ENCODE peak calls at places on chromosomes 16 and 17, in five cellular contexts. G, B, R, U and C are unnamed samples.
A peak's percentile ranks its signal among the peaks of the same experiment; 100 is the strongest.

GRCh38 chr17:32596206-32596605 is 109.4 kb downstream of the CDK5R1 start:
- DNase-seq in U (peak; percentile 69), R (no peak), B (no peak), G (no peak), C (no peak)

GRCh38 chr17:14838567-14838966 is 426.6 kb downstream of the PMP22 start:
- DNase-seq in B (no peak), U (no peak), G (peak; percentile 26), R (no peak), C (no peak)

GRCh38 chr16:88992351-88993005 is 15.5 kb upstream of the CBFA2T3 start:
- DNase-seq in B (no peak), G (no peak), R (no peak), U (no peak), C (no peak)

GRCh38 chr16:632486-633335 is 1.9 kb downstream of the WFIKKN1 start:
- DNase-seq in G (no peak), U (no peak), B (no peak), R (no peak), C (peak; percentile 76)

GRCh38 chr17:80899402-80900268 is 92.0 kb upstream of the CHMP6 start:
- DNase-seq in G (peak; percentile 47), B (peak; percentile 58), U (no peak), R (peak; percentile 11), C (no peak)

GRCh38 chr16:84115919-84116719 is 623 bp downstream of the MBTPS1 start:
- DNase-seq in R (no peak), U (peak; percentile 74), G (peak; percentile 52), B (peak; percentile 33), C (peak; percentile 88)

GRCh38 chr17:37570527-37571093 is 38.6 kb downstream of the SYNRG start:
- DNase-seq in G (peak; percentile 69), U (peak; percentile 25), R (peak; percentile 7), B (peak; percentile 66), C (peak; percentile 80)

GRCh38 chr17:74373838-74374606 is 6.7 kb downstream of the GPR142 start:
- DNase-seq in G (no peak), R (peak; percentile 80), B (no peak), U (peak; percentile 81), C (no peak)

GRCh38 chr17:37055511-37055910 is 106.8 kb downstream of the AATF start:
- DNase-seq in B (no peak), G (no peak), U (no peak), R (no peak), C (no peak)

GRCh38 chr17:40175928-40176327 is 1.3 kb upstream of the RAPGEFL1 start:
- DNase-seq in G (no peak), U (peak; percentile 33), R (no peak), B (no peak), C (no peak)

GRCh38 chr16:80460004-80460403 is 80.8 kb upstream of the DYNLRB2 start:
- DNase-seq in B (peak; percentile 22), G (no peak), U (no peak), R (no peak), C (no peak)

GRCh38 chr16:64907844-64908243 is 214.0 kb downstream of the CDH11 start:
- DNase-seq in G (no peak), U (no peak), B (no peak), R (no peak), C (no peak)

GRCh38 chr16:70691223-70692129 is 5.6 kb upstream of the MTSS2 start:
- DNase-seq in R (peak; percentile 77), B (peak; percentile 90), G (peak; percentile 97), U (peak; percentile 36), C (peak; percentile 97)

GRCh38 chr16:68252383-68252782 is 7.2 kb downstream of the PLA2G15 start:
- DNase-seq in G (no peak), B (no peak), R (no peak), U (no peak), C (no peak)

GRCh38 chr17:68511671-68512246 is 471 bp upstream of the PRKAR1A start:
- DNase-seq in R (peak; percentile 94), U (peak; percentile 89), G (peak; percentile 88), B (peak; percentile 77), C (peak; percentile 91)

GRCh38 chr17:39553326-39553945 is 54.3 kb downstream of the NEUROD2 start:
- DNase-seq in G (peak; percentile 83), R (no peak), U (no peak), B (peak; percentile 58), C (no peak)

GRCh38 chr17:57463103-57463885 is 207.0 kb downstream of the MSI2 start:
- DNase-seq in R (no peak), U (no peak), G (peak; percentile 27), B (peak; percentile 81), C (no peak)

GRCh38 chr17:34926661-34927060 is 34.6 kb downstream of the CCT6B start:
- DNase-seq in B (no peak), R (no peak), U (peak; percentile 62), G (no peak), C (no peak)

GRCh38 chr17:67132366-67132765 is 88.0 kb downstream of the CACNG1 start:
- DNase-seq in R (no peak), G (no peak), U (no peak), B (no peak), C (no peak)

GRCh38 chr17:33521784-33522183 is 228.7 kb upstream of the ASIC2 start:
- DNase-seq in R (peak; percentile 7), U (no peak), G (no peak), B (peak; percentile 25), C (no peak)

GRCh38 chr17:39082482-39082881 is 69.0 kb downstream of the PLXDC1 start:
- DNase-seq in U (peak; percentile 84), R (no peak), G (peak; percentile 52), B (no peak), C (no peak)

GRCh38 chr16:22843856-22844255 is 29.9 kb downstream of the HS3ST2 start:
- DNase-seq in G (peak; percentile 27), B (no peak), R (no peak), U (no peak), C (no peak)

GRCh38 chr17:79919164-79919585 is 79.9 kb upstream of the CBX4 start:
- DNase-seq in R (peak; percentile 95), U (no peak), B (peak; percentile 64), G (peak; percentile 72), C (no peak)

GRCh38 chr16:80938035-80938927 is 68.4 kb downstream of the CMC2 start:
- DNase-seq in G (peak; percentile 97), R (no peak), U (no peak), B (peak; percentile 90), C (no peak)

GRCh38 chr17:38914741-38915638 is 10.4 kb upstream of the LASP1NB start:
- DNase-seq in U (no peak), R (no peak), G (no peak), B (peak; percentile 7), C (no peak)

GRCh38 chr16:4701791-4702465 is 8.6 kb downstream of the NUDT16L1 start:
- DNase-seq in R (no peak), U (no peak), B (no peak), G (no peak), C (no peak)

GRCh38 chr17:47959825-47960655 is 2.4 kb upstream of the PRR15L start:
- DNase-seq in G (no peak), R (no peak), U (peak; percentile 52), B (no peak), C (no peak)

GRCh38 chr16:4261557-4262172 is 11.2 kb downstream of the TFAP4 start:
- DNase-seq in B (peak; percentile 49), G (peak; percentile 51), U (no peak), R (no peak), C (no peak)

GRCh38 chr16:79848739-79849518 is 248.4 kb upstream of the MAF start:
- DNase-seq in U (no peak), B (no peak), G (no peak), R (no peak), C (no peak)

GRCh38 chr16:90004577-90004976 is 14.7 kb downstream of the DBNDD1 start:
- DNase-seq in R (no peak), B (no peak), G (peak; percentile 52), U (no peak), C (no peak)

GRCh38 chr16:19524356-19524865 is 669 bp downstream of the CCP110 start:
- DNase-seq in B (peak; percentile 20), G (peak; percentile 24), R (peak; percentile 41), U (peak; percentile 15), C (no peak)

GRCh38 chr17:56710986-56711385 is 117.5 kb downstream of the NOG start:
- DNase-seq in U (no peak), G (no peak), B (no peak), R (no peak), C (no peak)